ENCODE peak calls at places on chromosomes 11 and 22, in nine cellular contexts. M is A549, W is IMR-90, O is fibroblast of lung, Y is tibial nerve, Q is AG04450, B is colonic mucosa, X is left ventricle myocardium inferior, F is GM23338. U is an unnamed sample.

GRCh38 chr22:30720263-30720837 is 25.7 kb downstream of the OSBP2 start:
- DNase-seq in M (no peak), W (no peak), O (no peak), Y (no peak), Q (no peak), B (no peak), X (no peak), F (no peak), U (no peak)

GRCh38 chr11:60810583-60810982 is 25.4 kb downstream of the MS4A10 start:
- DNase-seq in M (no peak), W (no peak), O (no peak), Y (no peak), Q (no peak), B (peak), X (no peak), F (no peak), U (no peak)

GRCh38 chr11:10604340-10604748 is 35.9 kb upstream of the LYVE1 start:
- DNase-seq in M (no peak), W (peak), O (peak), Y (peak), Q (no peak), B (peak), X (peak), F (no peak), U (no peak)

GRCh38 chr11:95418916-95419315 is 187.9 kb upstream of the SESN3 start:
- DNase-seq in M (no peak), W (no peak), O (no peak), Y (no peak), Q (no peak), B (no peak), X (no peak), F (no peak), U (no peak)

GRCh38 chr11:6116638-6117037 is 9.2 kb downstream of the OR56B4 start:
- DNase-seq in M (no peak), W (no peak), O (no peak), Y (no peak), Q (no peak), B (no peak), X (no peak), F (no peak), U (no peak)

GRCh38 chr11:130548491-130548833 is 100.0 kb downstream of the ADAMTS15 start:
- DNase-seq in M (no peak), W (peak), O (no peak), Y (no peak), Q (no peak), B (no peak), X (no peak), F (no peak), U (no peak)

GRCh38 chr11:80702264-80702663 is 1261.4 kb upstream of the TENM4 start:
- DNase-seq in M (no peak), W (no peak), O (no peak), Y (no peak), Q (no peak), B (no peak), X (no peak), F (no peak), U (no peak)

GRCh38 chr11:122287401-122287800 is 171.4 kb upstream of the BLID start:
- DNase-seq in M (no peak), W (no peak), O (no peak), Y (no peak), Q (no peak), B (no peak), X (no peak), F (no peak), U (no peak)

GRCh38 chr11:126079640-126080205 is 17.1 kb upstream of the CDON start:
- DNase-seq in M (no peak), W (no peak), O (no peak), Y (no peak), Q (no peak), B (no peak), X (no peak), F (peak), U (no peak)

GRCh38 chr11:61599968-61600710 is 19.3 kb upstream of the SYT7 start:
- DNase-seq in M (no peak), W (no peak), O (no peak), Y (no peak), Q (no peak), B (no peak), X (no peak), F (peak), U (no peak)

GRCh38 chr22:40176921-40177737 is 596 bp upstream of the TNRC6B start:
- DNase-seq in M (peak), W (peak), O (peak), Y (peak), Q (no peak), B (peak), X (peak), F (peak), U (peak)

GRCh38 chr22:49929553-49929979 is 11.1 kb downstream of the CRELD2 start:
- DNase-seq in M (no peak), W (no peak), O (no peak), Y (no peak), Q (no peak), B (peak), X (peak), F (peak), U (peak)

GRCh38 chr11:119094816-119095065 is 6.9 kb downstream of the DPAGT1 start:
- DNase-seq in M (no peak), W (peak), O (peak), Y (peak), Q (no peak), B (peak), X (peak), F (peak), U (no peak)

GRCh38 chr11:22163394-22163797 is 29.5 kb upstream of the ANO5 start:
- DNase-seq in M (no peak), W (no peak), O (no peak), Y (no peak), Q (no peak), B (no peak), X (no peak), F (no peak), U (no peak)

GRCh38 chr11:16782226-16782919 is 43.9 kb downstream of the C11orf58 start:
- DNase-seq in M (no peak), W (no peak), O (no peak), Y (no peak), Q (no peak), B (no peak), X (no peak), F (no peak), U (no peak)

GRCh38 chr11:131455843-131456704 is 85.7 kb downstream of the NTM start:
- DNase-seq in M (no peak), W (no peak), O (no peak), Y (no peak), Q (no peak), B (no peak), X (no peak), F (no peak), U (no peak)

GRCh38 chr11:859394-860131 is 16.9 kb downstream of the TSPAN4 start:
- DNase-seq in M (peak), W (peak), O (peak), Y (peak), Q (peak), B (peak), X (peak), F (no peak), U (no peak)

GRCh38 chr11:69311767-69312385 is 17.9 kb downstream of the MYEOV start:
- DNase-seq in M (no peak), W (no peak), O (no peak), Y (no peak), Q (no peak), B (no peak), X (no peak), F (no peak), U (peak)

GRCh38 chr11:60905551-60906113 is 753 bp downstream of the PRPF19 start:
- DNase-seq in M (no peak), W (peak), O (peak), Y (no peak), Q (no peak), B (peak), X (no peak), F (peak), U (peak)

GRCh38 chr22:31940506-31940905 is 3.8 kb upstream of the YWHAH start:
- DNase-seq in M (no peak), W (no peak), O (no peak), Y (no peak), Q (no peak), B (no peak), X (no peak), F (no peak), U (no peak)

GRCh38 chr11:131418214-131418613 is 47.8 kb downstream of the NTM start:
- DNase-seq in M (no peak), W (no peak), O (no peak), Y (no peak), Q (no peak), B (no peak), X (no peak), F (peak), U (no peak)

GRCh38 chr22:49101873-49102272 is 725.8 kb downstream of the BRD1 start:
- DNase-seq in M (no peak), W (no peak), O (no peak), Y (no peak), Q (no peak), B (no peak), X (no peak), F (no peak), U (no peak)

GRCh38 chr11:76807206-76807875 is 24.2 kb downstream of the TSKU start:
- DNase-seq in M (peak), W (peak), O (peak), Y (peak), Q (no peak), B (peak), X (peak), F (peak), U (peak)

GRCh38 chr22:49627217-49628181 is 200.2 kb downstream of the BRD1 start:
- DNase-seq in M (no peak), W (no peak), O (no peak), Y (no peak), Q (no peak), B (no peak), X (no peak), F (no peak), U (no peak)

GRCh38 chr11:69135420-69136363 is 20.0 kb upstream of the SMIM38 start:
- DNase-seq in M (no peak), W (no peak), O (no peak), Y (no peak), Q (no peak), B (no peak), X (no peak), F (no peak), U (peak)

GRCh38 chr11:114195981-114196731 is 100.0 kb upstream of the NNMT start:
- DNase-seq in M (no peak), W (no peak), O (no peak), Y (no peak), Q (no peak), B (no peak), X (no peak), F (no peak), U (no peak)

GRCh38 chr11:3723014-3723708 is 52.0 kb upstream of the CHRNA10 start:
- DNase-seq in M (peak), W (peak), O (peak), Y (peak), Q (peak), B (no peak), X (no peak), F (no peak), U (no peak)

GRCh38 chr22:39183991-39184585 is 31.6 kb upstream of the CBX7 start:
- DNase-seq in M (peak), W (peak), O (peak), Y (no peak), Q (no peak), B (no peak), X (no peak), F (peak), U (no peak)

GRCh38 chr11:60263434-60263833 is 17.0 kb upstream of the MS4A4A start:
- DNase-seq in M (no peak), W (no peak), O (no peak), Y (no peak), Q (no peak), B (no peak), X (no peak), F (no peak), U (no peak)

GRCh38 chr11:117953029-117953671 is 23.9 kb upstream of the TMPRSS13 start:
- DNase-seq in M (no peak), W (no peak), O (no peak), Y (no peak), Q (no peak), B (no peak), X (no peak), F (no peak), U (peak)

GRCh38 chr11:75574698-75575265 is 12.7 kb downstream of the SERPINH1 start:
- DNase-seq in M (no peak), W (no peak), O (no peak), Y (no peak), Q (no peak), B (no peak), X (no peak), F (no peak), U (no peak)
- TF ChIP-seq CTCF in M (no peak), W (peak), O (peak), Y (no peak), Q (peak), B (no peak), X (peak), F (peak), U (no peak)

DNA sequence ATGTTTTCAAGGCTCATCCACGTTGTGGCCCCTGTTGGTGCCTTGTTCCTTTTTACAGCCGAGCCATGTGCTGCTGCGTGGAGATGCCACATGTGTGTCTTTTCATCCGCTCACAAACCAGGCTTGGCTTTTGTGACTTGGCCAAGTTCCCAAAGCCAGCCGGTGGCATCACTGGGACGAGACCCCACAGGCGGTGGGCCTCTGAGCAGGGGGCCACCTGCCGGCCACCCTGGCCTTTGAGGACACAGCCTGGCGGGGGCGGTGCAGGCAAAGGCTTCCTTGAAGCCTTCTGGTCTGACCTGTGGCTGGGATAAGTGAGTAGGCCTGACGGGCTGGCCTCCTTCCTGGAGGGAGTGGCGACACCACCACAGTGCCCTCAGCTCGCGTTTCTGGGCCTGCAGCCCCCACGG is 10.6 kb downstream of the GRK2 start:
- DNase-seq in M (no peak), W (peak), O (peak), Y (no peak), Q (no peak), B (peak), X (no peak), F (peak), U (peak)
- TF ChIP-seq CTCF in M (no peak), W (peak), O (peak), Y (peak), Q (peak), B (peak), X (peak), F (peak), U (peak)

DNA sequence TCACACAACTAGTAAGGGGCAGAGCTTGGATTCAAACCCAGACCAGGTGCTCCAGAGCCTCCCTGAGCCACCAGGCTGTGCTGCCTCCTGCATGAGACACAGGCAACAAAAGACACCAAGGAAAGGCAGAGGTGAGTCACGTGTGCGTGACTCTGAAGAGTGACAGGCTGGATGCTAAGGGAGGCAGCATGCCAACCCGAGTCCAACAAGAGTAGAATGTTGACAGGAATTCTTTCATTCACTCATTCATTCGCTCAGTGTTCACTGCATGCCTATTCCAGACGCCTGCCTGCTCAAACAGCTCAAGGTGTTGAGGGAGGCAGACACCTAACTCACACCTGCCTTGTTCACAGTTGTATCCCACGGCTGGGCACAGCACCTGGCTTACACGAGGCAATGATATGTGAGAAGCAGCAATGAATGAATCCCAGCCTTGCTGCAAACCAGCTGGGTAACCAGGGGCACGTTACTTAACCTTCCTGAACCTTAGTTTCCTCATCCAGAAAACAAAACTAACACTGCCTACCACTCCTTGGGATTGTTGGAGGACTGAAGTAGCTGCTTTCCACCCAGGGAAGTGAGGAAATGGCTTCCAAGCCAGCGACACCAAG is 73.8 kb upstream of the ARFGAP3 start:
- DNase-seq in M (peak), W (peak), O (no peak), Y (no peak), Q (no peak), B (no peak), X (peak), F (no peak), U (peak)
- TF ChIP-seq CTCF in M (no peak), W (peak), O (no peak), Y (no peak), Q (no peak), B (no peak), X (peak), F (no peak), U (no peak)

GRCh38 chr22:44979154-44979553 is 30.7 kb downstream of the PHF21B start:
- DNase-seq in M (no peak), W (no peak), O (no peak), Y (no peak), Q (no peak), B (no peak), X (no peak), F (no peak), U (no peak)

GRCh38 chr22:44973829-44974228 is 36.0 kb downstream of the PHF21B start:
- DNase-seq in M (no peak), W (no peak), O (no peak), Y (no peak), Q (no peak), B (no peak), X (no peak), F (no peak), U (no peak)

GRCh38 chr22:44972363-44973083 is 37.3 kb downstream of the PHF21B start:
- DNase-seq in M (no peak), W (peak), O (no peak), Y (no peak), Q (no peak), B (no peak), X (no peak), F (no peak), U (peak)

GRCh38 chr22:44971651-44972362 is 38.0 kb downstream of the PHF21B start:
- DNase-seq in M (no peak), W (no peak), O (no peak), Y (no peak), Q (no peak), B (no peak), X (no peak), F (no peak), U (no peak)

GRCh38 chr22:44975444-44976262 is 34.2 kb downstream of the PHF21B start:
- DNase-seq in M (peak), W (peak), O (peak), Y (peak), Q (peak), B (peak), X (peak), F (peak), U (peak)
- TF ChIP-seq CTCF in M (peak), W (peak), O (peak), Y (peak), Q (peak), B (peak), X (peak), F (peak), U (peak)

GRCh38 chr11:93704237-93704636 is 37.1 kb downstream of the TAF1D start:
- DNase-seq in M (peak), W (no peak), O (no peak), Y (no peak), Q (no peak), B (no peak), X (no peak), F (peak), U (peak)
- TF ChIP-seq CTCF in M (no peak), W (no peak), O (no peak), Y (no peak), Q (peak), B (no peak), X (no peak), F (peak), U (no peak)

GRCh38 chr11:46161201-46161600 is 39.9 kb upstream of the PHF21A start:
- DNase-seq in M (no peak), W (no peak), O (no peak), Y (no peak), Q (no peak), B (no peak), X (no peak), F (no peak), U (no peak)

GRCh38 chr11:46162700-46163099 is 41.4 kb upstream of the PHF21A start:
- DNase-seq in M (no peak), W (no peak), O (no peak), Y (no peak), Q (no peak), B (no peak), X (no peak), F (no peak), U (peak)

GRCh38 chr11:46159694-46160093 is 38.4 kb upstream of the PHF21A start:
- DNase-seq in M (no peak), W (no peak), O (no peak), Y (no peak), Q (no peak), B (peak), X (no peak), F (no peak), U (no peak)

GRCh38 chr11:46160100-46160499 is 38.8 kb upstream of the PHF21A start:
- DNase-seq in M (peak), W (no peak), O (no peak), Y (no peak), Q (no peak), B (no peak), X (no peak), F (peak), U (no peak)
- TF ChIP-seq CTCF in M (no peak), W (no peak), O (no peak), Y (no peak), Q (no peak), B (no peak), X (no peak), F (no peak), U (no peak)

U was measured in activated CD8-positive, alpha-beta T cell treated with anti-CD3 and anti-CD28 coated beads for 36 hours.